ENCODE peak calls at places on chromosomes 12 and 14, in nine cellular contexts. J, M, K, X, Z, Q, P, D and V are unnamed samples.

GRCh38 chr12:104669851-104670337 is 213.1 kb downstream of the CHST11 start:
- DNase-seq in Q (peak), D (no peak), X (no peak), M (no peak), J (no peak), P (no peak), K (peak), Z (no peak), V (no peak)

GRCh38 chr14:72024043-72024407 is 91.8 kb downstream of the RGS6 start:
- DNase-seq in M (peak), X (no peak), P (peak), Z (no peak), D (no peak), Q (no peak), J (peak), K (no peak), V (no peak)

GRCh38 chr12:80262372-80263170 is 163.2 kb downstream of the OTOGL start:
- DNase-seq in Z (no peak), J (no peak), X (no peak), D (no peak), P (no peak), K (no peak), Q (no peak), M (no peak), V (no peak)

GRCh38 chr12:69354561-69355187 is 4.9 kb upstream of the YEATS4 start:
- DNase-seq in Q (no peak), K (no peak), D (no peak), M (no peak), J (no peak), P (peak), X (no peak), Z (no peak), V (no peak)

GRCh38 chr14:88029500-88029899 is 24.6 kb downstream of the GPR65 start:
- DNase-seq in Q (no peak), K (no peak), D (no peak), P (no peak), X (no peak), Z (no peak), M (no peak), J (no peak), V (no peak)

GRCh38 chr14:80055912-80056801 is 155.1 kb downstream of the DIO2 start:
- DNase-seq in Q (no peak), P (peak), M (peak), J (no peak), D (no peak), X (no peak), K (peak), Z (no peak), V (peak)

GRCh38 chr12:97595423-97595822 is 132.8 kb downstream of the RMST start:
- DNase-seq in D (no peak), K (no peak), Z (no peak), X (no peak), P (peak), Q (no peak), M (no peak), J (no peak), V (no peak)

GRCh38 chr14:103568952-103569351 is 6.2 kb downstream of the COA8 start:
- DNase-seq in K (no peak), J (no peak), D (no peak), Z (no peak), X (no peak), Q (no peak), P (no peak), M (no peak), V (no peak)

GRCh38 chr14:65098586-65098985 is 3.7 kb downstream of the MAX start:
- DNase-seq in Z (no peak), M (no peak), K (no peak), D (no peak), P (no peak), Q (no peak), J (no peak), X (no peak), V (no peak)

GRCh38 chr14:64421166-64421565 is 33.0 kb downstream of the MTHFD1 start:
- DNase-seq in M (peak), D (no peak), J (no peak), X (no peak), Q (no peak), Z (no peak), K (no peak), P (no peak), V (no peak)

GRCh38 chr12:569803-570236 is 93.4 kb downstream of the NINJ2 start:
- DNase-seq in K (peak), J (peak), Z (peak), X (peak), Q (peak), D (peak), P (peak), M (peak), V (peak)

GRCh38 chr14:29953501-29953900 is 25.9 kb upstream of the PRKD1 start:
- DNase-seq in D (no peak), Z (no peak), J (no peak), M (no peak), Q (no peak), X (no peak), K (no peak), P (no peak), V (no peak)

GRCh38 chr14:79274641-79275366 is 936.5 kb downstream of the DIO2 start:
- DNase-seq in P (no peak), Z (no peak), D (no peak), M (no peak), J (no peak), Q (no peak), K (no peak), X (no peak), V (no peak)

GRCh38 chr14:105486974-105487448 is 325 bp downstream of the CRIP1 start:
- DNase-seq in Z (peak), M (peak), K (no peak), Q (peak), D (no peak), X (no peak), P (no peak), J (no peak), V (no peak)
- TF ChIP-seq POLR2A in Z (no peak), M (peak), K (no peak), Q (peak), D (peak), X (no peak), P (peak), J (peak), V (no peak)

GRCh38 chr14:55136868-55137785 is 8.1 kb downstream of the LGALS3 start:
- DNase-seq in P (no peak), Q (peak), M (no peak), J (no peak), D (no peak), K (peak), X (peak), Z (no peak), V (no peak)
- TF ChIP-seq CTCF in P (no peak), Q (no peak), M (no peak), J (no peak), D (no peak), K (no peak), X (peak), Z (no peak), V (no peak)

DNA sequence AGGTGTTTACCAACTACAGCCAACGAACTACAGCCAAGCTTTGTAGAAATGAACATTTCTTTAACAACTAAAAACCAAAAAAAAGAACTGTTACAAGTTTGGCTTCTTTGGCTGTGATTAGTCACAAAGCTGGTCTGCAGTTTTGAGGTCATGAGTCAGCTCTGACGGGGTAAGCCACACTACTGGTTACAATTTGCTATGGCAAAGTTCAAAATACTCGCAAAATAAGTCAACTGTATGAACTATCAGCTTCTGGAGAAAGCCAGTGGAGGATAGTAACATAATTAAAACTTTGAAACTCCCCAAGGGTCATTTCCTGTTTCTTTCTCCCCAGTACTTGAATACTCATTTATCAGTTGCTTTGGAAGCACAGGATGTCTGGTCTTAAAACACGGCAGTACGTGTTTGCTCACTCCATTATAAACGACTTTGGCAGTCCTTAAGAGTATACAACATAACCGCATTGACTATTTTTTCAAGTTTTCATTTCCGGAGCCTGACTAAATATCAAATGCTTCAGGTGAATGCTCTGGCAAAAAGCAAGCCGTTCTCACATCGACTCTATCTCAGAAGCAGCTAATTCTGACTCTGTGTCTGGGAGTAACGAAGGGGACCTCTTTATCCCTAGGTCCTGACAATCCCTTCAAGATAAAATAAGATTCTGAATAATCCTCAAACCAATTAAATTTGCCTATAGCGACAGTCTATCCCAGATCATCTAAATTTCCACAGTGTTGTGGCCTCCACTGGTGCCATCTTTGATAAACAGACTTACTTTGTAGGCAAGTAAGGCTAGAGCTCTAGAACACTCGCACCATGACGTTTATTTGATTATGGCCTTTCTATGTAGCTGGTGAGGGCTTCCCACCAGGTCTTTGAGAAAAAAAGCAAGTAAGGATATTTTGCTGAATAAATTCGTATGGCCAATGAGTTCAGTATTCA is 10.6 kb downstream of the PHLDA1 start:
- DNase-seq in J (peak), D (no peak), M (peak), X (no peak), Q (no peak), Z (no peak), K (peak), P (no peak), V (no peak)
- TF ChIP-seq POLR2A in J (no peak), D (no peak), M (no peak), X (no peak), Q (no peak), Z (no peak), K (no peak), P (no peak), V (no peak)

DNA sequence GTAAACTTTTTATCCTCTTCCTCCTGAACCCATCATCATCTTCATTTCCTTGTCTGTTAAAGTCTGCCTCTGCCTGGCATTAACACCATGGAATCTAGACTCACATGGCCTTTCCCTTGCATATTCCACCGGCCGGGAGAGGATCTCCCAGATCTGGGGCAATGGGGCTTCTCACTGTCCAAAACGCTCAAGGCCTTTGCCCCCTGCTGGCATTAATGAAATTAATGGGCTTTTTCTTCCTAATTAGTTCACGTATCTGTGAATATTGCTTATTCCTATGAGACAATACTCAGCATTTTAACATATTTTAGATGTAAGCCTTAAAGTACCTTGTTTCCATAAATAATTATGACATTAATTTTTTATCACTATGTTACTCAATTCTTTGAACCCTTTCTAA is 42.9 kb upstream of the CAPRIN2 start:
- DNase-seq in J (no peak), D (no peak), Q (no peak), M (no peak), K (no peak), X (no peak), P (no peak), Z (no peak), V (no peak)
- TF ChIP-seq CTCF in J (peak), D (no peak), Q (no peak), M (peak), K (no peak), X (no peak), P (no peak), Z (no peak), V (no peak)

GRCh38 chr12:11650697-11651281 is 1.3 kb downstream of the ETV6 start:
- DNase-seq in Q (no peak), X (no peak), Z (no peak), K (no peak), J (no peak), P (peak), D (no peak), M (no peak), V (no peak)

GRCh38 chr12:11650279-11650696 is 814 bp downstream of the ETV6 start:
- DNase-seq in X (no peak), Z (no peak), D (no peak), P (no peak), J (no peak), M (no peak), Q (peak), K (no peak), V (peak)

GRCh38 chr12:11651377-11651776 is 1.9 kb downstream of the ETV6 start:
- DNase-seq in Z (no peak), K (no peak), Q (no peak), J (no peak), D (no peak), P (no peak), X (no peak), M (no peak), V (no peak)

GRCh38 chr12:11648514-11649412 is 711 bp upstream of the ETV6 start:
- DNase-seq in D (no peak), J (peak), P (peak), M (peak), K (peak), Z (peak), Q (peak), X (peak), V (peak)

DNA sequence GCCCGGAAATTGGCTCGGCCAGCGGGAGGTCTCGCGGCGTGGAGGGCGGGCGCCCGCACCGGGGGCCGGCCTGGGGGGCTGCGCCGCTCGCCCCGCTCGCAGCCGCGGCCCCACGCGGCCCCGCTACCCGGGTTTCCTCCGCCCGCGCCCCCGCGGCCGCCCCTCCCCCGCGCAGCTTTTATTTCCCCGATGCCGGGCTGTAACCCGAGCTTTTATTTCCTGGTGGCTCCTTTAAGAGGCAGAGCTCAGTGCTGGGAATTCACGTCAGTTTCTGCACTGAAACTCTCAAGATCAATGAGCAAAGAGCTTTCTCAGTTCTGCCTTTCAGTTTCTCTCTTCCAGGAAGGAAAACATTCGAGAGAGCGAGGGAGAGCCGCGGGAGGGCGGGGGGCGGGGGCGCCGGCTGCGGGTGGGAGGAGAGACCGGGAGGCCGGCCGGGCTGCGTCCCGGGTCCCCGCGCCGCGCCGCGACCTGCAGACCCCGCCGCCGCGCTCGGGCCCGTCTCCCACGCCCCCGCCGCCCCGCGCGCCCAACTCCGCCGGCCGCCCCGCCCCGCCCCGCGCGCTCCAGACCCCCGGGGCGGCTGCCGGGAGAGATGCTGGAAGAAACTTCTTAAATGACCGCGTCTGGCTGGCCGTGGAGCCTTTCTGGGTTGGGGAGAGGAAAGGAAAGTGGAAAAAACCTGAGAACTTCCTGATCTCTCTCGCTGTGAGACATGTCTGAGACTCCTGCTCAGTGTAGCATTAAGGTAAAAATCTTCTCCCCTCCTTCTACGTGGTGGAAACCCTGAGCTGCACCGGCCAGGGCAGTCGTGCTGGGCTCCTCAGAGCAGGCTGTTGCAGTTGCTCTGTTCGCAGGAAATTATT is at the start of gene ETV6:
- DNase-seq in Z (peak), D (no peak), K (peak), J (peak), X (peak), M (peak), P (peak), Q (peak), V (peak)
- TF ChIP-seq POLR2A in Z (no peak), D (no peak), K (peak), J (no peak), X (no peak), M (no peak), P (no peak), Q (peak), V (no peak)

DNA sequence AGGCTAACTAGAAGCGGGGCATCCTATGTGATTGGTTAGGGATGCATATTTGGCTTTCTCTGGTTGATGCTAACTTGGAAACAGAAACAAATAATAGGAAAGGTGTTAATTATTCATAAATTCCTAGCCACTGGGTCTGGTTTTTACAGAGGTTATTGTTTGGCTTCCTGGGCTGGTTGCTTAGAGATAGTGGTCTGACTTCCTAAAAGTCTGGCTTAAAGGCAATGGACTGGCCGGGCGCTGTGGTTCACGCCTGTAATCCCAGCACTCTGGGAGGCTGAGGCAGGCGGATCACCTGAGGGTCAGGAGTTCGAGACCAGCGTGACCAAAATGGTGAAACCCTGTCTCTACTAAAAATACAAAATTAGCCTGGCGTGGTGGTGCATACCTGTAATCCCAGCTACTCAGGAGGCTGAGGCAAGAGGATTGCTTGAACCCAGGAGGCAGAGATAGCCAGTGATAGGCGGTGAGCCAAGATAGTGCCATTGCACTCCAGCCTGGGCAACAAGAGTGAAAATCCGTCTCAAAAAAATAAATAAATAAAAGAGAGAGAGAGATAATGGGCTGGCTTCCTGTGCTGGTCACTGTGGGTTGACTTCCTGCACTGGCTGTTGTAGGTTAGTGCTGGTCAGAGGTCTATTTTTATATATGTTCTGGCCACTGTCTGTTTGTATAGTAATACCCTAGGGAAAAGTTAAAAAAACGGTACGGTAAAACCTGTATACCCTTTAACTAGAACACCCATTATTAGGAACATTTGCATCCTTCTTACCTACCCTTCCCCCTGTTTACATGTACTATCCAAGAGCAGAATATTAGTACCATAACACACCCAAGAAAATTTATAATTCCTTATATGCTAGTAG is 24.1 kb downstream of the OR6S1 start:
- DNase-seq in M (no peak), Q (no peak), K (no peak), Z (no peak), D (no peak), P (no peak), J (no peak), X (no peak), V (no peak)
- TF ChIP-seq CTCF in M (no peak), Q (no peak), K (no peak), Z (no peak), D (no peak), P (no peak), J (no peak), X (no peak), V (no peak)